ENCODE peak calls at places on chromosome 2, in nine cellular contexts. One of them, this sample, is unnamed.

GRCh38 chr2:241228860-241229516 is 40.5 kb downstream of the ANO7 start:
- DNase-seq in Calu3: no peak
- DNase-seq in stomach: no peak
- DNase-seq in right lobe of liver: no peak
- DNase-seq in progenitor cell of endocrine pancreas: no peak
- DNase-seq in GM10248: no peak
- DNase-seq in left lung: no peak
- DNase-seq in mesothelial cell of epicardium: no peak
- DNase-seq in testis: peak
- DNase-seq in this sample: no peak

GRCh38 chr2:740446-741293 is 63.5 kb upstream of the TMEM18 start:
- DNase-seq in Calu3: peak
- DNase-seq in stomach: peak
- DNase-seq in right lobe of liver: peak
- DNase-seq in progenitor cell of endocrine pancreas: peak
- DNase-seq in GM10248: no peak
- DNase-seq in left lung: peak
- DNase-seq in mesothelial cell of epicardium: peak
- DNase-seq in testis: peak
- DNase-seq in this sample: no peak

GRCh38 chr2:176085861-176086771 is 2.4 kb upstream of the EVX2 start:
- DNase-seq in Calu3: peak
- DNase-seq in stomach: peak
- DNase-seq in right lobe of liver: no peak
- DNase-seq in progenitor cell of endocrine pancreas: no peak
- DNase-seq in GM10248: no peak
- DNase-seq in left lung: peak
- DNase-seq in mesothelial cell of epicardium: peak
- DNase-seq in testis: peak
- DNase-seq in this sample: peak

GRCh38 chr2:112768432-112768831 is 4.0 kb upstream of the CKAP2L start:
- DNase-seq in Calu3: no peak
- DNase-seq in stomach: no peak
- DNase-seq in right lobe of liver: no peak
- DNase-seq in progenitor cell of endocrine pancreas: no peak
- DNase-seq in GM10248: no peak
- DNase-seq in left lung: no peak
- DNase-seq in mesothelial cell of epicardium: no peak
- DNase-seq in testis: no peak
- DNase-seq in this sample: no peak

GRCh38 chr2:17628349-17629261 is 88.1 kb downstream of the VSNL1 start:
- DNase-seq in Calu3: no peak
- DNase-seq in stomach: no peak
- DNase-seq in right lobe of liver: no peak
- DNase-seq in progenitor cell of endocrine pancreas: no peak
- DNase-seq in GM10248: no peak
- DNase-seq in left lung: no peak
- DNase-seq in mesothelial cell of epicardium: no peak
- DNase-seq in testis: no peak
- DNase-seq in this sample: peak

GRCh38 chr2:113767811-113768210 is 11.4 kb upstream of the SLC35F5 start:
- DNase-seq in Calu3: no peak
- DNase-seq in stomach: no peak
- DNase-seq in right lobe of liver: no peak
- DNase-seq in progenitor cell of endocrine pancreas: no peak
- DNase-seq in GM10248: no peak
- DNase-seq in left lung: no peak
- DNase-seq in mesothelial cell of epicardium: no peak
- DNase-seq in testis: no peak
- DNase-seq in this sample: no peak

GRCh38 chr2:231692847-231693246 is 15.5 kb upstream of the PTMA start:
- DNase-seq in Calu3: no peak
- DNase-seq in stomach: no peak
- DNase-seq in right lobe of liver: no peak
- DNase-seq in progenitor cell of endocrine pancreas: no peak
- DNase-seq in GM10248: no peak
- DNase-seq in left lung: no peak
- DNase-seq in mesothelial cell of epicardium: no peak
- DNase-seq in testis: no peak
- DNase-seq in this sample: no peak

GRCh38 chr2:85772841-85773491 is 19.2 kb downstream of the ATOH8 start:
- DNase-seq in Calu3: no peak
- DNase-seq in stomach: no peak
- DNase-seq in right lobe of liver: no peak
- DNase-seq in progenitor cell of endocrine pancreas: no peak
- DNase-seq in GM10248: no peak
- DNase-seq in left lung: no peak
- DNase-seq in mesothelial cell of epicardium: no peak
- DNase-seq in testis: no peak
- DNase-seq in this sample: no peak

GRCh38 chr2:29753676-29754444 is 167.5 kb downstream of the ALK start:
- DNase-seq in Calu3: no peak
- DNase-seq in stomach: no peak
- DNase-seq in right lobe of liver: no peak
- DNase-seq in progenitor cell of endocrine pancreas: no peak
- DNase-seq in GM10248: no peak
- DNase-seq in left lung: no peak
- DNase-seq in mesothelial cell of epicardium: no peak
- DNase-seq in testis: no peak
- DNase-seq in this sample: no peak

GRCh38 chr2:232260075-232260474 is 118.5 kb upstream of the ALPP start:
- DNase-seq in Calu3: peak
- DNase-seq in stomach: no peak
- DNase-seq in right lobe of liver: no peak
- DNase-seq in progenitor cell of endocrine pancreas: no peak
- DNase-seq in GM10248: no peak
- DNase-seq in left lung: no peak
- DNase-seq in mesothelial cell of epicardium: no peak
- DNase-seq in testis: no peak
- DNase-seq in this sample: no peak

GRCh38 chr2:44470151-44470550 is 108.4 kb downstream of the CAMKMT start:
- DNase-seq in Calu3: no peak
- DNase-seq in stomach: no peak
- DNase-seq in right lobe of liver: no peak
- DNase-seq in progenitor cell of endocrine pancreas: no peak
- DNase-seq in GM10248: no peak
- DNase-seq in left lung: no peak
- DNase-seq in mesothelial cell of epicardium: no peak
- DNase-seq in testis: no peak
- DNase-seq in this sample: no peak

GRCh38 chr2:219404954-219405353 is 13.2 kb upstream of the DES start:
- DNase-seq in Calu3: no peak
- DNase-seq in stomach: no peak
- DNase-seq in right lobe of liver: no peak
- DNase-seq in progenitor cell of endocrine pancreas: no peak
- DNase-seq in GM10248: no peak
- DNase-seq in left lung: peak
- DNase-seq in mesothelial cell of epicardium: no peak
- DNase-seq in testis: no peak
- DNase-seq in this sample: no peak

GRCh38 chr2:58553937-58554336 is 312.8 kb upstream of the FANCL start:
- DNase-seq in Calu3: peak
- DNase-seq in stomach: no peak
- DNase-seq in right lobe of liver: no peak
- DNase-seq in progenitor cell of endocrine pancreas: no peak
- DNase-seq in GM10248: no peak
- DNase-seq in left lung: no peak
- DNase-seq in mesothelial cell of epicardium: no peak
- DNase-seq in testis: peak
- DNase-seq in this sample: peak

GRCh38 chr2:203534486-203535077 is 519 bp downstream of the RAPH1 start:
- DNase-seq in Calu3: no peak
- DNase-seq in stomach: no peak
- DNase-seq in right lobe of liver: no peak
- DNase-seq in progenitor cell of endocrine pancreas: peak
- DNase-seq in GM10248: peak
- DNase-seq in left lung: no peak
- DNase-seq in mesothelial cell of epicardium: no peak
- DNase-seq in testis: peak
- DNase-seq in this sample: peak

GRCh38 chr2:212777020-212777491 is 238.5 kb upstream of the ERBB4 start:
- DNase-seq in Calu3: peak
- DNase-seq in stomach: no peak
- DNase-seq in right lobe of liver: no peak
- DNase-seq in progenitor cell of endocrine pancreas: no peak
- DNase-seq in GM10248: peak
- DNase-seq in left lung: no peak
- DNase-seq in mesothelial cell of epicardium: no peak
- DNase-seq in testis: no peak
- DNase-seq in this sample: peak

GRCh38 chr2:68253211-68254068 is 1.1 kb upstream of the PPP3R1 start:
- DNase-seq in Calu3: peak
- DNase-seq in stomach: no peak
- DNase-seq in right lobe of liver: no peak
- DNase-seq in progenitor cell of endocrine pancreas: no peak
- DNase-seq in GM10248: no peak
- DNase-seq in left lung: no peak
- DNase-seq in mesothelial cell of epicardium: no peak
- DNase-seq in testis: peak
- DNase-seq in this sample: no peak

DNA sequence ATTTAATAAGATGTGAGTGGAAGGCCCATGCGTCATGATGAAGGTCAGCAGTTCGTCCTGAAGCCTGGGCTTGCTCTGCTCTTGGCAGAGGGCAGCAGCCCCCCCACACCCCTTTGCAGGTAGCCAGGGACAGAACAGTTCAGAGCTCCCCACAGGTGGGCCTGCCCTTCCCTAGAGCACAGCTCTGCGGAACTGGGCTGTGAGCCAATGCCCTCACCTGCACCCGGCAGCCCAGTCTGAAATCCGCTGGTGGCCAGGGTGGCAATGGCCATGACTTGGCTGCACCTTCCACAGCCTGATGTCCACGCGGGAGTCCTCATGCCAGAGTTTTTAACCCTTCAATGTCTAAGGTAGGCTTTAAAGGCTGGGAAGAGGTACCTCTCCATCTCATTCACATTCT is 136.7 kb downstream of the ACKR3 start:
- DNase-seq in Calu3: no peak
- DNase-seq in stomach: peak
- DNase-seq in right lobe of liver: peak
- DNase-seq in progenitor cell of endocrine pancreas: no peak
- DNase-seq in GM10248: no peak
- DNase-seq in left lung: no peak
- DNase-seq in mesothelial cell of epicardium: no peak
- DNase-seq in testis: no peak
- DNase-seq in this sample: no peak
- TF ChIP-seq CTCF in Calu3: no peak
- TF ChIP-seq CTCF in stomach: no peak
- TF ChIP-seq CTCF in right lobe of liver: no peak
- TF ChIP-seq CTCF in progenitor cell of endocrine pancreas: no peak
- TF ChIP-seq CTCF in GM10248: no peak
- TF ChIP-seq CTCF in left lung: no peak
- TF ChIP-seq CTCF in mesothelial cell of epicardium: no peak
- TF ChIP-seq CTCF in testis: no peak
- TF ChIP-seq CTCF in this sample: no peak

DNA sequence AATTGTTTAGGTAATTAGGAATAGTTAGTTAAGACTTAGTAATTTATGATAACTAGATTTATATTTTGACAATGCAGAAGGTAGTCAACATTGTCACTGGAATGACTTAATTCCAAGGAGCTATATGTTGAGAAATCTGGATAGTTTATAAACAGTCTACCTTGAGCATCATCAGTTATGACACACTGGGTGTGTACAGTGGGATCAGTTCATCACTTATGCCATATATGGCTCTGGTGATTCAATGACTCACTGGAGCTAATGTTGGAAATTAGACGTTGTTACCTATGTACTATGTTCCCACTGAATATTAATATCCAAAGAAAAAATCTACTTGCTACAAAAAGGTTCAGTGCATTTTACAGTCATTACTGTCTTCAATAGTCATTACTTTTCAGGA is 34.1 kb upstream of the ITPRID2 start:
- DNase-seq in Calu3: no peak
- DNase-seq in stomach: no peak
- DNase-seq in right lobe of liver: no peak
- DNase-seq in progenitor cell of endocrine pancreas: no peak
- DNase-seq in GM10248: no peak
- DNase-seq in left lung: no peak
- DNase-seq in mesothelial cell of epicardium: no peak
- DNase-seq in testis: no peak
- DNase-seq in this sample: no peak
- TF ChIP-seq CTCF in Calu3: no peak
- TF ChIP-seq CTCF in stomach: no peak
- TF ChIP-seq CTCF in right lobe of liver: no peak
- TF ChIP-seq CTCF in progenitor cell of endocrine pancreas: no peak
- TF ChIP-seq CTCF in GM10248: no peak
- TF ChIP-seq CTCF in left lung: no peak
- TF ChIP-seq CTCF in mesothelial cell of epicardium: no peak
- TF ChIP-seq CTCF in testis: no peak
- TF ChIP-seq CTCF in this sample: no peak

GRCh38 chr2:122083256-122084048 is 328.0 kb downstream of the TSN start:
- DNase-seq in Calu3: no peak
- DNase-seq in stomach: no peak
- DNase-seq in right lobe of liver: no peak
- DNase-seq in progenitor cell of endocrine pancreas: no peak
- DNase-seq in GM10248: no peak
- DNase-seq in left lung: no peak
- DNase-seq in mesothelial cell of epicardium: no peak
- DNase-seq in testis: no peak
- DNase-seq in this sample: no peak
- TF ChIP-seq CTCF in Calu3: no peak
- TF ChIP-seq CTCF in stomach: no peak
- TF ChIP-seq CTCF in right lobe of liver: no peak
- TF ChIP-seq CTCF in progenitor cell of endocrine pancreas: no peak
- TF ChIP-seq CTCF in GM10248: no peak
- TF ChIP-seq CTCF in left lung: no peak
- TF ChIP-seq CTCF in mesothelial cell of epicardium: no peak
- TF ChIP-seq CTCF in testis: no peak
- TF ChIP-seq CTCF in this sample: no peak

GRCh38 chr2:88549616-88550292 is 77.5 kb downstream of the EIF2AK3 start:
- DNase-seq in Calu3: no peak
- DNase-seq in stomach: no peak
- DNase-seq in right lobe of liver: no peak
- DNase-seq in progenitor cell of endocrine pancreas: no peak
- DNase-seq in GM10248: no peak
- DNase-seq in left lung: no peak
- DNase-seq in mesothelial cell of epicardium: no peak
- DNase-seq in testis: no peak
- DNase-seq in this sample: no peak

GRCh38 chr2:88557290-88557689 is 70.0 kb downstream of the EIF2AK3 start:
- DNase-seq in Calu3: no peak
- DNase-seq in stomach: no peak
- DNase-seq in right lobe of liver: no peak
- DNase-seq in progenitor cell of endocrine pancreas: no peak
- DNase-seq in GM10248: no peak
- DNase-seq in left lung: no peak
- DNase-seq in mesothelial cell of epicardium: no peak
- DNase-seq in testis: no peak
- DNase-seq in this sample: no peak

GRCh38 chr2:88556026-88556425 is 71.2 kb downstream of the EIF2AK3 start:
- DNase-seq in Calu3: no peak
- DNase-seq in stomach: no peak
- DNase-seq in right lobe of liver: no peak
- DNase-seq in progenitor cell of endocrine pancreas: no peak
- DNase-seq in GM10248: no peak
- DNase-seq in left lung: no peak
- DNase-seq in mesothelial cell of epicardium: no peak
- DNase-seq in testis: no peak
- DNase-seq in this sample: no peak

DNA sequence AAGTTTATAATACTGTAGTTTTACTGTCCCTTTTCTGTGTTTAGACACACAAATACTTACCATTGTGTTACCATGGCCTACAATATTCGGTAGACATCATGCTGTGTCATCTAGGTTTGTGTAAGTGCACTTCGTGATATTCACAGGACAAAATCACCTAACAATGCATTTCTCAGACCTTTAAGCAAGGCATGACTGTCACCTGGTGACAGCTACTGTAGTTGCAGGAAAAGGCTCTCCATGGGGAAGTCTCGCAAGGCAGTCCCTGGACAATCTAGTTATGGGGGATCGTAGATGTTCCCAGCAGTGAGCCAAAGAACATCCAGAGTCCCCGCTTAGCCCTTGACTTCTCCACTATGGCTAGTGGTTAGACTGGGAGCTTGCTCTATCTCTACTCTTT is 73.1 kb downstream of the EIF2AK3 start:
- DNase-seq in Calu3: no peak
- DNase-seq in stomach: no peak
- DNase-seq in right lobe of liver: no peak
- DNase-seq in progenitor cell of endocrine pancreas: no peak
- DNase-seq in GM10248: no peak
- DNase-seq in left lung: no peak
- DNase-seq in mesothelial cell of epicardium: no peak
- DNase-seq in testis: no peak
- DNase-seq in this sample: no peak
- TF ChIP-seq CTCF in Calu3: no peak
- TF ChIP-seq CTCF in stomach: no peak
- TF ChIP-seq CTCF in right lobe of liver: no peak
- TF ChIP-seq CTCF in progenitor cell of endocrine pancreas: peak
- TF ChIP-seq CTCF in GM10248: peak
- TF ChIP-seq CTCF in left lung: no peak
- TF ChIP-seq CTCF in mesothelial cell of epicardium: no peak
- TF ChIP-seq CTCF in testis: no peak
- TF ChIP-seq CTCF in this sample: no peak

This sample was measured in GM13977.